ENCODE peak calls at places on chromosome 16, in five cellular contexts. S is GM12878, F is K562, Y is HepG2, N is A549. O is an unnamed sample.
A peak's percentile ranks its signal among the peaks of the same experiment; 100 is the strongest.

GRCh38 chr16:78591682-78592103 is 492.2 kb downstream of the WWOX start:
- DNase-seq in S (no peak), F (no peak), Y (no peak), N (no peak), O (no peak)

GRCh38 chr16:4386452-4386813 is 14.8 kb downstream of the VASN start:
- DNase-seq in S (no peak), F (no peak), Y (no peak), N (no peak), O (no peak)

GRCh38 chr16:53509906-53510703 is 7.1 kb upstream of the AKTIP start:
- DNase-seq in S (no peak), F (peak; percentile 77), Y (peak; percentile 67), N (peak; percentile 58), O (no peak)

GRCh38 chr16:87764600-87765472 is 950 bp downstream of the KLHDC4 start:
- DNase-seq in S (no peak), F (no peak), Y (no peak), N (peak; percentile 28), O (no peak)

GRCh38 chr16:25109643-25110042 is 1.9 kb upstream of the LCMT1 start:
- DNase-seq in S (no peak), F (no peak), Y (peak; percentile 74), N (peak; percentile 78), O (no peak)

GRCh38 chr16:75065808-75066149 is 50.8 kb downstream of the LDHD start:
- DNase-seq in S (no peak), F (no peak), Y (no peak), N (no peak), O (no peak)

GRCh38 chr16:89409161-89409711 is 81.1 kb downstream of the ANKRD11 start:
- DNase-seq in S (no peak), F (no peak), Y (no peak), N (no peak), O (no peak)

GRCh38 chr16:21338537-21339268 is 60.6 kb upstream of the CRYM start:
- DNase-seq in S (no peak), F (no peak), Y (peak; percentile 87), N (no peak), O (no peak)

GRCh38 chr16:49857423-49858181 is 1.7 kb upstream of the ZNF423 start:
- DNase-seq in S (no peak), F (peak; percentile 83), Y (peak; percentile 32), N (peak; percentile 87), O (peak; percentile 89)

GRCh38 chr16:72042157-72042660 is 12.1 kb upstream of the HP start:
- DNase-seq in S (no peak), F (no peak), Y (peak; percentile 65), N (no peak), O (no peak)

GRCh38 chr16:55526448-55526847 is 17.6 kb downstream of the LPCAT2 start:
- DNase-seq in S (no peak), F (no peak), Y (no peak), N (no peak), O (no peak)

GRCh38 chr16:46727184-46727583 is 21.0 kb downstream of the MYLK3 start:
- DNase-seq in S (no peak), F (no peak), Y (no peak), N (no peak), O (no peak)

GRCh38 chr16:20931066-20931465 is 30.5 kb downstream of the LYRM1 start:
- DNase-seq in S (no peak), F (no peak), Y (no peak), N (no peak), O (no peak)

GRCh38 chr16:73154063-73154870 is 106.3 kb upstream of the ZFHX3 start:
- DNase-seq in S (no peak), F (no peak), Y (no peak), N (no peak), O (no peak)

GRCh38 chr16:88478889-88479794 is 26.1 kb downstream of the ZFPM1 start:
- DNase-seq in S (no peak), F (no peak), Y (no peak), N (no peak), O (no peak)

GRCh38 chr16:75320435-75320834 is 69.0 kb upstream of the BCAR1 start:
- DNase-seq in S (no peak), F (no peak), Y (peak; percentile 41), N (no peak), O (no peak)

GRCh38 chr16:50984688-50985087 is 166.4 kb downstream of the SALL1 start:
- DNase-seq in S (no peak), F (no peak), Y (no peak), N (no peak), O (no peak)

GRCh38 chr16:31874354-31875111 is 926 bp downstream of the ZNF267 start:
- DNase-seq in S (peak; percentile 82), F (no peak), Y (peak; percentile 48), N (peak; percentile 43), O (no peak)

GRCh38 chr16:35687071-35687470 is 2227.7 kb downstream of the TP53TG3F start:
- DNase-seq in S (no peak), F (no peak), Y (no peak), N (no peak), O (no peak)

GRCh38 chr16:75385507-75386152 is 47.7 kb downstream of the CFDP1 start:
- DNase-seq in S (peak; percentile 33), F (peak; percentile 39), Y (peak; percentile 68), N (peak; percentile 21), O (no peak)

GRCh38 chr16:58299757-58300349 is 5.0 kb upstream of the PRSS54 start:
- DNase-seq in S (no peak), F (peak; percentile 48), Y (peak; percentile 26), N (no peak), O (peak; percentile 38)

GRCh38 chr16:66741131-66741900 is 10.1 kb downstream of the DYNC1LI2 start:
- DNase-seq in S (no peak), F (peak; percentile 54), Y (peak; percentile 20), N (peak; percentile 68), O (no peak)

GRCh38 chr16:6204941-6205340 is 1107.3 kb upstream of the EEF2KMT start:
- DNase-seq in S (no peak), F (no peak), Y (no peak), N (no peak), O (no peak)

GRCh38 chr16:86171329-86171728 is 272.4 kb downstream of the IRF8 start:
- DNase-seq in S (no peak), F (no peak), Y (no peak), N (no peak), O (no peak)

GRCh38 chr16:11087691-11088431 is 143.5 kb downstream of the CLEC16A start:
- DNase-seq in S (no peak), F (no peak), Y (no peak), N (no peak), O (no peak)

GRCh38 chr16:19884611-19885455 is at the start of gene GPRC5B:
- DNase-seq in S (no peak), F (peak; percentile 92), Y (no peak), N (peak; percentile 39), O (no peak)

GRCh38 chr16:85329999-85330693 is 217.9 kb upstream of the CIBAR2 start:
- DNase-seq in S (no peak), F (no peak), Y (no peak), N (no peak), O (no peak)

DNA sequence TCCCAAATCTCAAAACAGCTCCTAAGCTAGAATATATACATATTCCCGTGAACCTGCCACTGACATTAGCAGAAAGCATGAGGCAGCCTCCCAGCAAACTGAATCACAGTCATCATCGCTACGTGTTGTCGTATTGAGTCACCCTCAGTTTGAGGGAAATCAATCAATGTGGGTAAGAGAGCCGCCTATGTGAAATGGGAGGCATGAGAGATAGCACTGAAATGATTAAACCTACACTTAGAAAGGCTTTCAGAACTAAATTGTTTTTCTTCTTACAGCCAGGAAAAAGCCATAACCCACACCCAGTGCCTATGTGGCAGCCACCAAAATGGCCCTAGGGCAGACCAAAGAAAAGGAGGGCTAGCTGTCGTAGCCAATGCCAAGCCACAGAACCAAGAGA is 90.5 kb downstream of the ADAMTS18 start:
- DNase-seq in S (no peak), F (no peak), Y (no peak), N (no peak), O (no peak)
- TF ChIP-seq KDM1A in S (no peak), F (no peak), Y (no peak), N (no peak), O (no peak)

DNA sequence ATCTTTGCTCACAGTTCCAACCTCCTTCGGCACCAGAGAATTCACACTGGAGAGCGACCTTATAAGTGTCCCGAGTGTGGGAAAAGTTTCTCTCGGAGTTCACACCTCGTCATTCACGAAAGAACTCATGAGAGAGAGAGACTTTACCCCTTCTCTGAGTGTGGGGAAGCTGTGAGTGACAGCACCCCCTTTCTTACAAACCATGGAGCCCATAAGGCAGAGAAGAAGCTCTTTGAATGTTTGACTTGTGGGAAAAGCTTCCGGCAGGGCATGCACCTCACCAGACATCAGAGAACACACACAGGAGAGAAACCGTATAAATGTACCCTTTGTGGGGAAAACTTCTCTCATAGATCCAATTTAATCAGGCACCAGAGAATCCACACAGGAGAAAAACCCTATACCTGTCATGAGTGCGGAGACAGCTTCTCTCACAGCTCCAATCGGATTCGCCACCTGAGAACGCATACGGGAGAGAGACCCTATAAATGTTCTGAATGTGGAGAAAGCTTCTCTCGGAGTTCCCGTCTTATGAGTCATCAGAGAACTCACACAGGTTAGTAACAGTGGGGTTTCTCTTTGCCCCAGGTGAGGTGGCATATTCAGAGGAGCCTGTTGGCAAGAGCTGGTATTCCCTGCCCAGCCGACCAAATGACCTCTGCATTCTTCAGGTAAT is 6.8 kb downstream of the ZNF263 start:
- DNase-seq in S (no peak), F (no peak), Y (no peak), N (no peak), O (no peak)
- TF ChIP-seq KDM1A in S (no peak), F (no peak), Y (no peak), N (peak; percentile 51), O (no peak)

GRCh38 chr16:1140582-1140981 is 12.3 kb upstream of the CACNA1H start:
- DNase-seq in S (no peak), F (no peak), Y (no peak), N (no peak), O (no peak)
- TF ChIP-seq KDM1A in S (no peak), F (no peak), Y (no peak), N (no peak), O (no peak)

GRCh38 chr16:30644334-30644830 is 6.4 kb upstream of the PRR14 start:
- DNase-seq in S (no peak), F (no peak), Y (no peak), N (no peak), O (no peak)

GRCh38 chr16:30645727-30646126 is 5.0 kb upstream of the PRR14 start:
- DNase-seq in S (no peak), F (no peak), Y (no peak), N (no peak), O (no peak)

GRCh38 chr16:30636599-30636998 is 14.2 kb upstream of the PRR14 start:
- DNase-seq in S (no peak), F (no peak), Y (no peak), N (no peak), O (no peak)

GRCh38 chr16:30637952-30638351 is 12.8 kb upstream of the PRR14 start:
- DNase-seq in S (no peak), F (no peak), Y (peak; percentile 75), N (peak; percentile 42), O (no peak)

DNA sequence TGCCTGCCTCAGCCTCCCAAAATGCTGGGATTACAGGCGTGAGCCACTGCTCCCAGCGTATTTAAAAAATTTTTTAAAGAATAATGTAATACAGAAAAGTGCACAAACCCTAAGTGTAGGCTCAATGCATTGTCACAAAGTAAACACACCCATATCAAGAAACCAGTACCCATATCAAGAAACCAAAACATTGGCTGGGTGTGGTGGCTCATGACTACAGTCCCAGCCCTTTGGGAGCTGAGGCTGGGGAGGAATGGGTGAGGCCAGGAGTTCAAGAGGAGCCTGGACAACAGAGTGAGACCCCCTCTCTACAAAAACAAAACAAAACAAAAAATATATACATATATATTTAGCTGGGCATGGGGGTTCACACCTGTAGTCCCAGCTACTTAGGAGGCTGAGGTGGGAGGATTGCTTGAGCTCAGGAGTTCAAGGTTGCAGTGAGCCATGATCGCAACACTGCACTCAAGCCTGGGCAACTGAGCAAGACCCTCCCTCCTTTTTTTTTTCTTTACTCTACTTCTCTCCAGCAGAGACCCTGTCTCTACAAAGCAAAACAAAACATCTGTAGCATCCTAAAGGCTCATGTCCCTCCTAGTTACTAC is 9.3 kb upstream of the PRR14 start:
- DNase-seq in S (no peak), F (no peak), Y (no peak), N (no peak), O (no peak)
- TF ChIP-seq KDM1A in S (no peak), F (no peak), Y (no peak), N (no peak), O (no peak)